ENCODE peak calls at places on chromosomes 11 and 22, in six cellular contexts. P is globus pallidus; K is stimulated activated naive B cell treated with anti-CD40 and anti-IgM and Interleukin-4, amounts not matched to agents 10 μg/mL and 1 μg/mL and 100 μg/mL, for 72 hours; G is AG08396; X is amygdala; T is iris pigment epithelial cell. R is an unnamed sample.

GRCh38 chr11:105432241-105432995 is 177.5 kb upstream of the GRIA4 start:
- DNase-seq in P (no peak), K (no peak), G (no peak), X (no peak), T (no peak), R (peak)

GRCh38 chr11:2134022-2135010 is 4.9 kb downstream of the IGF2 start:
- DNase-seq in P (no peak), K (no peak), G (no peak), X (no peak), T (no peak), R (no peak)

GRCh38 chr11:29006668-29007067 is 898.5 kb downstream of the METTL15 start:
- DNase-seq in P (no peak), K (no peak), G (no peak), X (no peak), T (no peak), R (no peak)

GRCh38 chr11:70158201-70158600 is 44.9 kb upstream of the FADD start:
- DNase-seq in P (no peak), K (no peak), G (peak), X (no peak), T (peak), R (peak)

GRCh38 chr11:124536520-124536919 is 6.9 kb downstream of the OR8B12 start:
- DNase-seq in P (peak), K (no peak), G (peak), X (no peak), T (peak), R (no peak)

GRCh38 chr11:1149545-1149944 is 8.2 kb upstream of the MUC5AC start:
- DNase-seq in P (no peak), K (no peak), G (no peak), X (no peak), T (no peak), R (no peak)

GRCh38 chr11:134414772-134415765 is 3.0 kb upstream of the B3GAT1 start:
- DNase-seq in P (peak), K (no peak), G (no peak), X (no peak), T (no peak), R (no peak)

GRCh38 chr11:131672191-131672590 is 301.8 kb downstream of the NTM start:
- DNase-seq in P (no peak), K (no peak), G (no peak), X (no peak), T (no peak), R (no peak)

GRCh38 chr11:94768602-94769511 is 701 bp downstream of the AMOTL1 start:
- DNase-seq in P (peak), K (peak), G (peak), X (no peak), T (peak), R (no peak)

GRCh38 chr11:107385361-107385982 is 72.2 kb downstream of the CWF19L2 start:
- DNase-seq in P (no peak), K (no peak), G (no peak), X (no peak), T (peak), R (peak)

GRCh38 chr11:134741453-134742227 is 329.6 kb upstream of the B3GAT1 start:
- DNase-seq in P (no peak), K (no peak), G (no peak), X (no peak), T (peak), R (no peak)

GRCh38 chr11:10550503-10550902 is 9.5 kb upstream of the RNF141 start:
- DNase-seq in P (no peak), K (no peak), G (peak), X (no peak), T (peak), R (peak)

GRCh38 chr11:119361056-119361787 is 14.7 kb upstream of the MFRP start:
- DNase-seq in P (no peak), K (no peak), G (peak), X (no peak), T (peak), R (peak)

GRCh38 chr22:27990879-27991278 is 71.8 kb upstream of the PITPNB start:
- DNase-seq in P (peak), K (no peak), G (peak), X (no peak), T (peak), R (no peak)

GRCh38 chr11:13316528-13316961 is 39.0 kb downstream of the BMAL1 start:
- DNase-seq in P (no peak), K (peak), G (peak), X (no peak), T (peak), R (peak)

GRCh38 chr22:27871306-27872014 is 47.6 kb downstream of the PITPNB start:
- DNase-seq in P (no peak), K (no peak), G (no peak), X (no peak), T (no peak), R (no peak)

GRCh38 chr11:83736689-83737088 is 450.5 kb upstream of the CCDC90B start:
- DNase-seq in P (no peak), K (no peak), G (no peak), X (no peak), T (no peak), R (no peak)

GRCh38 chr22:21949948-21950347 is 2.7 kb downstream of the PPM1F start:
- DNase-seq in P (no peak), K (no peak), G (no peak), X (no peak), T (no peak), R (no peak)

GRCh38 chr11:19938866-19939265 is 221.4 kb downstream of the DBX1 start:
- DNase-seq in P (no peak), K (no peak), G (no peak), X (no peak), T (no peak), R (peak)

GRCh38 chr11:66543263-66544107 is 2.4 kb downstream of the ZDHHC24 start:
- DNase-seq in P (no peak), K (peak), G (peak), X (no peak), T (peak), R (no peak)

GRCh38 chr22:47681766-47682165 is 919.3 kb downstream of the TBC1D22A start:
- DNase-seq in P (no peak), K (no peak), G (no peak), X (no peak), T (no peak), R (no peak)

GRCh38 chr11:71548120-71548519 is at the start of gene KRTAP5-9:
- DNase-seq in P (no peak), K (no peak), G (no peak), X (no peak), T (no peak), R (no peak)

GRCh38 chr11:79487412-79487811 is 46.6 kb upstream of the TENM4 start:
- DNase-seq in P (no peak), K (no peak), G (no peak), X (no peak), T (no peak), R (no peak)

GRCh38 chr22:50318698-50319411 is 8.0 kb downstream of the DENND6B start:
- DNase-seq in P (no peak), K (no peak), G (no peak), X (no peak), T (no peak), R (no peak)

GRCh38 chr11:57421805-57422204 is 5.1 kb downstream of the SLC43A3 start:
- DNase-seq in P (no peak), K (no peak), G (no peak), X (no peak), T (no peak), R (no peak)

GRCh38 chr11:14902650-14903350 is 10.8 kb upstream of the CYP2R1 start:
- DNase-seq in P (no peak), K (no peak), G (peak), X (no peak), T (peak), R (peak)

GRCh38 chr22:38706101-38706884 is 549 bp downstream of the GTPBP1 start:
- DNase-seq in P (no peak), K (no peak), G (peak), X (no peak), T (peak), R (no peak)

GRCh38 chr11:19632435-19632834 is 80.2 kb upstream of the NAV2 start:
- DNase-seq in P (no peak), K (no peak), G (no peak), X (no peak), T (peak), R (peak)

GRCh38 chr11:3165152-3165705 is at the start of gene OSBPL5:
- DNase-seq in P (peak), K (no peak), G (peak), X (no peak), T (peak), R (peak)

GRCh38 chr11:22244986-22245592 is 52.2 kb downstream of the ANO5 start:
- DNase-seq in P (peak), K (no peak), G (peak), X (no peak), T (peak), R (peak)

GRCh38 chr11:64245401-64245796 is 1.3 kb downstream of the PPP1R14B start:
- DNase-seq in P (no peak), K (no peak), G (no peak), X (no peak), T (no peak), R (no peak)

GRCh38 chr11:118715837-118716260 is 36.4 kb upstream of the TREH start:
- DNase-seq in P (no peak), K (no peak), G (no peak), X (no peak), T (no peak), R (no peak)

GRCh38 chr11:113796663-113797259 is 17.2 kb downstream of the CLDN25 start:
- DNase-seq in P (peak), K (no peak), G (peak), X (no peak), T (peak), R (peak)